ENCODE peak calls at places on chromosomes 11 and 22, in five cellular contexts. O is body of pancreas, D is brain microvascular endothelial cell, B is Caco-2, I is mucosa of descending colon. K is an unnamed sample. For H3K36me3, the result is how much of the 10 kb centered on the place peaks cover.

GRCh38 chr22:35313311-35314121 is 13.8 kb downstream of the TOM1 start:
- DNase-seq in O (peak), D (peak), B (no peak), I (peak), K (peak)

GRCh38 chr11:32586576-32587190 is 3.1 kb downstream of the EIF3M start:
- DNase-seq in O (no peak), D (peak), B (peak), I (no peak), K (no peak)

GRCh38 chr11:14644396-14645246 is 1.0 kb downstream of the PDE3B start:
- DNase-seq in O (peak), D (no peak), B (peak), I (peak), K (peak)

GRCh38 chr11:31810779-31811647 is at the start of gene PAX6:
- DNase-seq in O (no peak), D (peak), B (peak), I (peak), K (peak)

GRCh38 chr22:30647536-30647935 is 12.0 kb downstream of the SLC35E4 start:
- DNase-seq in O (no peak), D (no peak), B (no peak), I (no peak), K (no peak)

GRCh38 chr22:29022101-29022817 is 39.4 kb downstream of the C22orf31 start:
- DNase-seq in O (no peak), D (no peak), B (no peak), I (no peak), K (no peak)

GRCh38 chr22:39439170-39439569 is 17.6 kb upstream of the MGAT3 start:
- DNase-seq in O (no peak), D (peak), B (no peak), I (no peak), K (peak)

GRCh38 chr11:118623291-118623655 is 15.9 kb downstream of the PHLDB1 start:
- DNase-seq in O (no peak), D (no peak), B (no peak), I (no peak), K (no peak)

GRCh38 chr22:20569059-20570058 is 61.9 kb downstream of the MED15 start:
- DNase-seq in O (peak), D (peak), B (peak), I (peak), K (peak)

GRCh38 chr11:66728760-66729385 is at the start of gene SPTBN2:
- DNase-seq in O (no peak), D (no peak), B (no peak), I (no peak), K (no peak)

GRCh38 chr22:39773976-39774539 is 119.5 kb downstream of the ENTHD1 start:
- DNase-seq in O (no peak), D (no peak), B (no peak), I (peak), K (peak)

GRCh38 chr11:86040919-86041318 is 28.0 kb downstream of the PICALM start:
- DNase-seq in O (no peak), D (no peak), B (no peak), I (no peak), K (no peak)

GRCh38 chr11:31045335-31045734 is 324.2 kb downstream of the DCDC1 start:
- DNase-seq in O (no peak), D (no peak), B (peak), I (no peak), K (no peak)

GRCh38 chr11:123357353-123357989 is 72.6 kb upstream of the GRAMD1B start:
- DNase-seq in O (no peak), D (no peak), B (no peak), I (no peak), K (no peak)

GRCh38 chr11:27444801-27445215 is 27.8 kb downstream of the LGR4 start:
- DNase-seq in O (no peak), D (no peak), B (no peak), I (no peak), K (no peak)

GRCh38 chr22:17999851-18000250 is 24.5 kb downstream of the MICAL3 start:
- DNase-seq in O (peak), D (no peak), B (peak), I (no peak), K (no peak)

GRCh38 chr11:48081151-48082010 is 101.0 kb downstream of the PTPRJ start:
- DNase-seq in O (peak), D (peak), B (no peak), I (no peak), K (no peak)

GRCh38 chr11:97454988-97455387 is 1065.2 kb downstream of the JRKL start:
- DNase-seq in O (no peak), D (peak), B (no peak), I (no peak), K (no peak)

GRCh38 chr22:41857160-41857859 is 24.4 kb downstream of the SREBF2 start:
- DNase-seq in O (peak), D (peak), B (peak), I (peak), K (peak)

GRCh38 chr11:126127898-126128297 is 65.2 kb upstream of the CDON start:
- DNase-seq in O (no peak), D (no peak), B (no peak), I (no peak), K (peak)

GRCh38 chr11:18352581-18352980 is 30.2 kb downstream of the GTF2H1 start:
- DNase-seq in O (no peak), D (no peak), B (no peak), I (no peak), K (no peak)

GRCh38 chr11:33564856-33565453 is 135.7 kb downstream of the C11orf91 start:
- DNase-seq in O (no peak), D (no peak), B (no peak), I (no peak), K (no peak)

GRCh38 chr11:75492181-75492820 is 33.4 kb downstream of the GDPD5 start:
- DNase-seq in O (no peak), D (no peak), B (peak), I (no peak), K (peak)

GRCh38 chr11:121246021-121246768 is 46.4 kb upstream of the SC5D start:
- DNase-seq in O (no peak), D (no peak), B (no peak), I (no peak), K (no peak)

GRCh38 chr22:38347944-38348750 is 30.9 kb upstream of the CSNK1E start:
- DNase-seq in O (no peak), D (no peak), B (no peak), I (peak), K (peak)

GRCh38 chr11:130197386-130198035 is 37.9 kb downstream of the ST14 start:
- DNase-seq in O (no peak), D (no peak), B (no peak), I (no peak), K (no peak)

GRCh38 chr11:130199792-130200191 is 40.2 kb downstream of the ST14 start:
- DNase-seq in O (no peak), D (no peak), B (no peak), I (no peak), K (no peak)

GRCh38 chr11:130198964-130199363 is 39.4 kb downstream of the ST14 start:
- DNase-seq in O (no peak), D (no peak), B (no peak), I (no peak), K (no peak)

GRCh38 chr11:130201026-130201425 is 41.4 kb downstream of the ST14 start:
- DNase-seq in O (no peak), D (no peak), B (no peak), I (no peak), K (no peak)

DNA sequence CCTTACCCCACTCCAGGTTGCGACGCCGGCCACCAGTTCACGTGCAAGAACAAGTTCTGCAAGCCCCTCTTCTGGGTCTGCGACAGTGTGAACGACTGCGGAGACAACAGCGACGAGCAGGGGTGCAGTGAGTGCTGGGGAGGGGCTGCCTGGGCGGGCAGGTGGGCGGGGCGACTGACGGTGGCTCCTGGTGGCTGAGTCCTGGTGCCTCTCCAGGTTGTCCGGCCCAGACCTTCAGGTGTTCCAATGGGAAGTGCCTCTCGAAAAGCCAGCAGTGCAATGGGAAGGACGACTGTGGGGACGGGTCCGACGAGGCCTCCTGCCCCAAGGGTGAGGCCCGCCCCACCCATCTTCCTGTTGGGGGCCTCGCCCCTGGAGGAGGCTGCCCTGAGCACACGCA is 38.7 kb downstream of the ST14 start:
- DNase-seq in O (no peak), D (no peak), B (no peak), I (no peak), K (no peak)
- H3K36me3 ChIP-seq in O (half or more), D (under half), B (under half), I (under half), K (under half)

GRCh38 chr11:116865696-116866095 is 28.3 kb upstream of the APOA1 start:
- DNase-seq in O (no peak), D (no peak), B (no peak), I (no peak), K (no peak)

GRCh38 chr11:116868066-116868465 is 30.6 kb upstream of the APOA1 start:
- DNase-seq in O (no peak), D (no peak), B (no peak), I (no peak), K (no peak)

GRCh38 chr11:116864531-116864930 is 27.1 kb upstream of the APOA1 start:
- DNase-seq in O (no peak), D (no peak), B (no peak), I (no peak), K (peak)

GRCh38 chr11:116867619-116868018 is 30.2 kb upstream of the APOA1 start:
- DNase-seq in O (no peak), D (no peak), B (no peak), I (no peak), K (peak)

DNA sequence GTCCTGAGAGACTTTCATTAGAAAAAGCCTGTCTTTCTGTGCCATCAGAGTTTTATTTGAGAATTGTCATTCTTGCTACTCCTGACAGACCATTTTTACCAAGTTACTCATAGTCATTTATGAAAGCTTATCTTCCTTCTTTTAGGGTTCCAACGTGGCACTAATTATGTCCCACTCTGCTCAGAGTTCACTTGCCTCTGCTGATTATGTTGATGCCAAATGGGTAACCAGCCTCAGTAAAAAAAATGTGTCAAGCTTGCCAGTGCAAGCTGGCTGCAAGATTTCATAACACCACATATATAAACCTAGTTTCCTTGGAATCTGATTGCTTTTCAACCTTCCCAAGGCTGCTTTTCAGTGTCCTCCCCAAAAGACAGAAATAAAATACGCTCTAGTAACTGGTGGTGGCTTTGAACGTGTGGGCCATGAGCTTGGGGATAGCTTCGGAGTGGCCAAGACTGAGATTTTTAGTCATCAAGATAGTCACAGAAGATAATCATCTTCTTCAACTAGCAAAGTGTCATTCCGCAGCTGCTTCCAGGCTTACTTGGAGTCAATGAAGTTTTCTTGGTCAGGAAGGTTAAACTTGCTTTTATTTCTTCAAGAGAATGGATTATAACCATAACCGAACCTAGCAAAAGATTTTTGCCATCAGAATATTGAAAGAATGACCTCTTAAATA is 29.5 kb upstream of the APOA1 start:
- DNase-seq in O (no peak), D (no peak), B (no peak), I (no peak), K (peak)
- H3K36me3 ChIP-seq in O (under half), D (under half), B (under half), I (under half), K (under half)

GRCh38 chr11:68749061-68749491 is 2.2 kb downstream of the TESMIN start:
- DNase-seq in O (no peak), D (peak), B (no peak), I (no peak), K (no peak)

GRCh38 chr11:68748061-68748460 is 3.3 kb downstream of the TESMIN start:
- DNase-seq in O (no peak), D (no peak), B (no peak), I (no peak), K (no peak)

GRCh38 chr11:68741536-68741935 is 9.8 kb downstream of the TESMIN start:
- DNase-seq in O (no peak), D (peak), B (no peak), I (no peak), K (no peak)

GRCh38 chr11:68743539-68743938 is 7.8 kb downstream of the TESMIN start:
- DNase-seq in O (no peak), D (no peak), B (no peak), I (no peak), K (no peak)
- H3K36me3 ChIP-seq in O (under half), D (under half), B (under half), I (under half), K (under half)

DNA sequence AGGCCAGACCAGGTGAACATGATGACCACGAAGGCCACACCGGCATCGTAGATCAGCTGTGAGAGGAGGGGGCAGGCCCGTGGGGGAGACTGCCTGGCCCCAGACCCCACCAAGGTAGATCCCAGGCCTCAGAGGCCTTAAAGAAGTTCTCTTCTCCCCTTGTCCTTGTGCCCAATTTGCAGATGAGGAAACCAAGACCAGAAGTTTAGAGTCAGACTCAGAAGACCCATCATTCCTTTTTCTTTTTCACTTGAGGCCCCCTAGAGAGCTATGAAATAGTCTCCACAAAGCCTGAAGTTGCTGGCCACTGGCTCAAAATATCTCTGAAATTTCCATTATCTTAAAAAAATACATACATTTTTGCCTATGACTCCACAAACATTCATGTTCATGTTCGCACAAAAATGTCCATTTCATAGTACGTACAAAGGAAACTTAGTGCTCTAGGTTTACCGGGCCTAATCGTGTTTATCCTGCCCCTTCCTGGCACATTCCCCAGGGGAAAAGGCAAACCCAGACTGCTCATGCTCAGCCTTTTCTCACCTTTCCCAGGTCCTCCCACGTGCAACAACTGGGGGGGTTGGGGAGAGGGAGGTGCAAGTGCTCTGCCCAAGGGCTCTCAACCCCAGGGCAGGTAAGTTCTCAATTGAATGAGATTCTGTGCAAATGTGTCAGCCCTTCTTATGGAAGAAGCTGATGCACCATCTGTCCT is 19.2 kb downstream of the SLC43A1 start:
- DNase-seq in O (peak), D (no peak), B (no peak), I (no peak), K (no peak)
- H3K36me3 ChIP-seq in O (under half), D (under half), B (under half), I (under half), K (under half)

GRCh38 chr22:24324137-24324536 is 53.5 kb downstream of the SPECC1L start:
- DNase-seq in O (no peak), D (no peak), B (no peak), I (no peak), K (no peak)

GRCh38 chr22:24322522-24322921 is 51.9 kb downstream of the SPECC1L start:
- DNase-seq in O (no peak), D (no peak), B (no peak), I (no peak), K (no peak)

GRCh38 chr22:24323695-24324094 is 53.1 kb downstream of the SPECC1L start:
- DNase-seq in O (no peak), D (no peak), B (no peak), I (no peak), K (no peak)

GRCh38 chr22:24321999-24322398 is 51.4 kb downstream of the SPECC1L start:
- DNase-seq in O (no peak), D (no peak), B (no peak), I (no peak), K (no peak)

GRCh38 chr22:24323233-24323632 is 52.6 kb downstream of the SPECC1L start:
- DNase-seq in O (no peak), D (no peak), B (no peak), I (no peak), K (no peak)
- H3K36me3 ChIP-seq in O (under half), D (under half), B (under half), I (under half), K (under half)

GRCh38 chr22:23275751-23276150 is 95.4 kb downstream of the BCR start:
- DNase-seq in O (no peak), D (no peak), B (no peak), I (no peak), K (no peak)
- H3K36me3 ChIP-seq in O (under half), D (half or more), B (under half), I (under half), K (under half)

GRCh38 chr11:61855939-61856730 is 28.0 kb downstream of the FADS2 start:
- DNase-seq in O (no peak), D (no peak), B (no peak), I (no peak), K (no peak)

GRCh38 chr11:61854206-61854875 is 26.2 kb downstream of the FADS2 start:
- DNase-seq in O (no peak), D (no peak), B (no peak), I (no peak), K (no peak)

GRCh38 chr11:61851900-61852295 is 23.8 kb downstream of the FADS2 start:
- DNase-seq in O (no peak), D (no peak), B (no peak), I (no peak), K (no peak)

GRCh38 chr11:61854966-61855714 is 27.0 kb downstream of the FADS2 start:
- DNase-seq in O (no peak), D (no peak), B (no peak), I (no peak), K (no peak)

DNA sequence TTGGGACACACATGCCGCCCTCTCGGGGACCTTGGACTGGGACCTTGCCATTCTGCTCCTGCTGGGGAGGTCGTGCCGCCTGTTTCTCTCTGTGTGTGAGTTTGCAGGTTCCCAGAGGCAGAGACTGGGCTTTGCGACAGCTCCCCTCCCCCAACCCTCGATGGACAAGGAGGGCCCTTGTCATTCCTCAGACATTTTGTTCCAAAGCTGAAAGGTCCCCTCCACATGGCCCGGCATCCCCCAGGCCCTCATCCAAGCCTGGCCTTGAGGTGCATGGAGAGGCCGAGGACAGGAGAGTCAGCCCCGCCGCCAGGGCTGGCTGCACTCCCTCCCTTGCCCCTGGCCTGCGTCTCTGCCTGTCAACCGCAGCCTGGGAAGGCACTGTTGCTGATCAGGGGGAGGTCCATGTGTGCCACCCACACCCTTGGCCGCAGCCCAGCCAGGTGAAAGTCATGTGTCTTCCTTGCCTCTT is 25.6 kb downstream of the FADS2 start:
- DNase-seq in O (no peak), D (no peak), B (no peak), I (no peak), K (no peak)
- H3K36me3 ChIP-seq in O (under half), D (half or more), B (under half), I (under half), K (under half)